ENCODE peak calls at places on chromosomes 12 and 14, in ten cellular contexts. G is astrocyte, T is HCT116, A is colonic mucosa, S is H9, Y is K562, R is IMR-90, E is neural progenitor cell, V is NT2/D1, N is mesenchymal stem cell. H is an unnamed sample.

GRCh38 chr14:99551034-99551922 is 52.7 kb downstream of the CCDC85C start:
- DNase-seq in G (no peak), T (no peak), A (no peak), S (no peak), Y (no peak), R (no peak), E (no peak), V (no peak), N (no peak), H (no peak)

GRCh38 chr12:43306066-43306465 is 245.9 kb downstream of the ADAMTS20 start:
- DNase-seq in G (peak; percentile 98), T (no peak), A (no peak), S (no peak), Y (no peak), R (peak; percentile 99), E (no peak), V (no peak), N (peak; percentile 72), H (no peak)

GRCh38 chr12:6078378-6079083 is 45.9 kb downstream of the VWF start:
- DNase-seq in G (peak; percentile 62), T (no peak), A (no peak), S (no peak), Y (no peak), R (no peak), E (no peak), V (no peak), N (no peak), H (peak; percentile 64)

GRCh38 chr14:68065322-68065721 is 245.7 kb downstream of the RAD51B start:
- DNase-seq in G (no peak), T (no peak), A (no peak), S (no peak), Y (no peak), R (no peak), E (no peak), V (no peak), N (no peak), H (no peak)

GRCh38 chr12:38253778-38254177 is 62.8 kb upstream of the ALG10B start:
- DNase-seq in G (no peak), T (no peak), A (no peak), S (no peak), Y (no peak), R (no peak), E (no peak), V (no peak), N (no peak), H (no peak)

GRCh38 chr14:80850197-80850814 is 91.2 kb downstream of the CEP128 start:
- DNase-seq in G (peak; percentile 25), T (peak; percentile 21), A (no peak), S (no peak), Y (peak; percentile 6), R (peak; percentile 68), E (peak; percentile 42), V (peak; percentile 1), N (peak; percentile 56), H (peak; percentile 27)

GRCh38 chr12:88251798-88252197 is 109.7 kb downstream of the TMTC3 start:
- DNase-seq in G (no peak), T (no peak), A (no peak), S (no peak), Y (no peak), R (peak; percentile 12), E (no peak), V (no peak), N (no peak), H (no peak)

GRCh38 chr14:21096889-21097615 is 1.4 kb downstream of the ZNF219 start:
- DNase-seq in G (no peak), T (no peak), A (no peak), S (no peak), Y (no peak), R (no peak), E (no peak), V (no peak), N (no peak), H (peak; percentile 22)

GRCh38 chr14:29900609-29901350 is 26.9 kb downstream of the PRKD1 start:
- DNase-seq in G (peak; percentile 16), T (no peak), A (no peak), S (no peak), Y (no peak), R (no peak), E (no peak), V (no peak), N (no peak), H (no peak)

GRCh38 chr14:105474478-105475268 is at the start of gene CRIP2:
- DNase-seq in G (no peak), T (no peak), A (no peak), S (no peak), Y (peak; percentile 83), R (peak; percentile 10), E (peak; percentile 81), V (no peak), N (peak; percentile 63), H (peak; percentile 54)
- H3K9ac ChIP-seq in G (peak within 1 kb of the TSS; percentile 88), T (peak within 1 kb of the TSS; percentile 68), A (peak within 1 kb of the TSS; percentile 57), S (no peak within 1 kb of the TSS), Y (no peak within 1 kb of the TSS), R (peak within 1 kb of the TSS; percentile 68), E (no peak within 1 kb of the TSS), V (peak within 1 kb of the TSS; percentile 85), N (peak within 1 kb of the TSS; percentile 77), H (peak within 1 kb of the TSS; percentile 74)

GRCh38 chr12:101824831-101825230 is 5.9 kb downstream of the GNPTAB start:
- DNase-seq in G (no peak), T (no peak), A (no peak), S (no peak), Y (no peak), R (no peak), E (no peak), V (peak; percentile 54), N (no peak), H (peak; percentile 47)

GRCh38 chr12:101819467-101819866 is 11.3 kb downstream of the GNPTAB start:
- DNase-seq in G (no peak), T (no peak), A (no peak), S (no peak), Y (no peak), R (peak; percentile 31), E (no peak), V (no peak), N (no peak), H (no peak)

GRCh38 chr12:101826766-101827368 is 3.9 kb downstream of the GNPTAB start:
- DNase-seq in G (no peak), T (no peak), A (no peak), S (no peak), Y (no peak), R (no peak), E (no peak), V (no peak), N (peak; percentile 15), H (no peak)

GRCh38 chr12:101823891-101824290 is 6.9 kb downstream of the GNPTAB start:
- DNase-seq in G (no peak), T (peak; percentile 33), A (peak; percentile 49), S (peak; percentile 81), Y (peak; percentile 79), R (no peak), E (peak; percentile 70), V (peak; percentile 46), N (peak; percentile 50), H (peak; percentile 89)

GRCh38 chr12:101823039-101823438 is 7.7 kb downstream of the GNPTAB start:
- DNase-seq in G (no peak), T (no peak), A (no peak), S (no peak), Y (no peak), R (no peak), E (no peak), V (no peak), N (no peak), H (no peak)
- H3K9ac ChIP-seq in G (no peak overlapping the region), T (no peak overlapping the region), A (no peak overlapping the region), S (no peak overlapping the region), Y (no peak overlapping the region), R (no peak overlapping the region), E (no peak overlapping the region), V (no peak overlapping the region), N (no peak overlapping the region), H (no peak overlapping the region)

GRCh38 chr12:4324366-4324765 is 3.4 kb downstream of the TIGAR start:
- DNase-seq in G (no peak), T (no peak), A (no peak), S (no peak), Y (no peak), R (no peak), E (no peak), V (no peak), N (no peak), H (no peak)

GRCh38 chr12:4323400-4323799 is 2.4 kb downstream of the TIGAR start:
- DNase-seq in G (no peak), T (no peak), A (no peak), S (no peak), Y (no peak), R (no peak), E (no peak), V (no peak), N (no peak), H (no peak)

GRCh38 chr12:4322789-4323188 is 1.8 kb downstream of the TIGAR start:
- DNase-seq in G (no peak), T (no peak), A (no peak), S (no peak), Y (no peak), R (no peak), E (no peak), V (no peak), N (no peak), H (no peak)

GRCh38 chr12:4320859-4321701 is at the start of gene TIGAR:
- DNase-seq in G (peak; percentile 86), T (peak; percentile 81), A (peak; percentile 90), S (peak; percentile 97), Y (peak; percentile 95), R (peak; percentile 93), E (peak; percentile 99), V (peak; percentile 100), N (peak; percentile 95), H (peak; percentile 99)

DNA sequence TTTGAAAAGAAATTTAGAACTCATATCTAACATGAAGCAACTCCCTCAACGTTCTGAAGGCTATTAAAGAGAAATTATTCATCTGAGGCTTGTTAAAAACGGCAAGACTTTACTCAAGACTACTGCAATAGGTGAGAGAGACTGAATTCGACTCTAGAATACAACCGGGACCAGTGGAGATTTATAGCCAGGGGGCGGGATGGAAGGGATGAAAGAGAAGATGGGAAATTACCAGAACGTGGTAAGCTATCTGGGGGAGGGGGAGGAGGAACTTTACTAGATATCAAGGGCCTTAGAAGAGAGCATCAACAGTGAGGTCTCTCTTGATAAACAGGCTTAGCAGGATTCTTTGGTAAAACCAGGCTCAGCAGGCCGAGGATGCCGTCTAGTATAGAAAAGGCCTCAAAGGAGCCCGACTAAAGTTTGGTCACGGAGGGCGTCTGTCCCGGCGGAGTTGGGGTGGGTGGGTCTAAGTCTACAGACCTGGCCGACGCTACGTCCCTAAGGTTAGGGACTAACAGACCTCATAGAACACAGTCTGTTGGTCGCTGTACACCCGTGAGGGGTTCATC is 640 bp upstream of the TIGAR start:
- DNase-seq in G (no peak), T (no peak), A (no peak), S (no peak), Y (no peak), R (no peak), E (no peak), V (no peak), N (no peak), H (no peak)
- H3K9ac ChIP-seq in G (peak overlapping the region; percentile 95), T (peak overlapping the region; percentile 91), A (peak overlapping the region; percentile 99), S (peak overlapping the region; percentile 71), Y (no peak overlapping the region), R (peak overlapping the region; percentile 58), E (peak overlapping the region; percentile 54), V (peak overlapping the region; percentile 89), N (peak overlapping the region; percentile 90), H (peak overlapping the region; percentile 69)

DNA sequence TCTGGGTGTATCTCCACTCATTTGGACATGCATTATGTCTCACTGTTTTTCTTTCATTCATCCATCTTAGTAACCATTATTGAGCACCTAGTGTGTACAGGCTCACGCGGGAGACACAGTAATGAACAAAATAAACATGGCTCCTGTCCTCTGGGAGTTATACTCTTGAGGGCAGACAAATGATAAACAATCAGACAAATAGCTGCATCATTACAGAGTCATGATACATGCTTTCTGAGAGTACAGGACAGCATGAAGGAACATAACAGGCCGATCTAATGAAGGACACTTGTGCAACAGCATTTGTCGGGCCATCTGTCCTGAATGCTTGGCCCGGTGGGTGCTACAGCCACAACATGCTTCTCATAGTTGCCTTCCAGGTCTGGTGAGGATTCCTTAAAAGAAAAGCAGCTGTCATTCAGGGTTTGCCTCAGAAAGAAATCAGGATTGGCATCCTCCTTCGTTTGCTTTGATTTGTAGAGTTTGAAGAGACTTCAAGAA is 77.2 kb upstream of the EGLN3 start:
- DNase-seq in G (no peak), T (no peak), A (no peak), S (no peak), Y (no peak), R (no peak), E (no peak), V (no peak), N (peak; percentile 30), H (no peak)
- H3K9ac ChIP-seq in G (no peak overlapping the region), T (no peak overlapping the region), A (no peak overlapping the region), S (no peak overlapping the region), Y (no peak overlapping the region), R (no peak overlapping the region), E (no peak overlapping the region), V (no peak overlapping the region), N (no peak overlapping the region), H (no peak overlapping the region)